ENCODE peak calls at places on chromosome 15, in six cellular contexts. S is MG63, K is sigmoid colon, Y is ovary, T is T-cell, M is transverse colon. D is an unnamed sample.
A peak's percentile ranks its signal among the peaks of the same experiment; 100 is the strongest.

GRCh38 chr15:45919806-45920205 is 285.0 kb downstream of the SQOR start:
- DNase-seq in M (no peak), S (peak; percentile 5), T (no peak), Y (no peak), K (no peak), D (peak; percentile 92)

GRCh38 chr15:41259546-41260189 is 28.6 kb downstream of the CHP1 start:
- DNase-seq in S (no peak), K (no peak), M (peak; percentile 68), T (no peak), Y (no peak), D (no peak)

GRCh38 chr15:69557340-69558137 is 104.9 kb downstream of the RPLP1 start:
- DNase-seq in Y (no peak), K (no peak), S (peak; percentile 87), M (peak; percentile 47), T (no peak), D (peak; percentile 98)

GRCh38 chr15:41494922-41495735 is 1.5 kb downstream of the ITPKA start:
- DNase-seq in Y (no peak), K (no peak), T (peak; percentile 31), S (no peak), M (no peak), D (no peak)

GRCh38 chr15:58212909-58213526 is 74.8 kb downstream of the AQP9 start:
- DNase-seq in S (no peak), M (no peak), Y (peak; percentile 18), T (no peak), K (no peak), D (peak; percentile 51)

GRCh38 chr15:34102175-34102925 is 467 bp downstream of the PGBD4 start:
- DNase-seq in T (no peak), S (no peak), Y (no peak), M (no peak), K (no peak), D (no peak)

GRCh38 chr15:36617529-36618196 is 38.2 kb downstream of the CDIN1 start:
- DNase-seq in M (no peak), S (no peak), K (no peak), Y (no peak), T (no peak), D (no peak)

GRCh38 chr15:78914027-78914764 is 30.6 kb downstream of the CTSH start:
- DNase-seq in Y (peak; percentile 69), T (no peak), K (peak; percentile 91), S (no peak), M (no peak), D (no peak)